ENCODE peak calls at places on chromosomes 6 and 20, in ten cellular contexts. X is Panc1, W is upper lobe of left lung, O is HepG2, F is SK-N-SH, U is stomach, I is spleen, Z is GM23338, E is breast epithelium, T is K562. B is an unnamed sample.
A peak's percentile ranks its signal among the peaks of the same experiment; 100 is the strongest.

GRCh38 chr6:34189806-34190503 is 44.1 kb upstream of the GRM4 start:
- DNase-seq in E (no peak), X (no peak), T (peak; percentile 70), O (peak; percentile 41), Z (no peak), I (peak; percentile 89), W (no peak), F (no peak), U (no peak), B (no peak)

GRCh38 chr6:31651602-31652191 is 764 bp downstream of the BAG6 start:
- DNase-seq in W (no peak), T (peak; percentile 90), F (peak; percentile 80), O (peak; percentile 89), I (no peak), X (no peak), E (peak; percentile 83), Z (peak; percentile 90), U (no peak), B (peak; percentile 91)

GRCh38 chr6:108661430-108661829 is 100.7 kb downstream of the FOXO3 start:
- DNase-seq in I (no peak), E (no peak), O (no peak), Z (no peak), T (no peak), X (peak; percentile 63), F (peak; percentile 86), W (no peak), U (no peak), B (no peak)

GRCh38 chr6:33987531-33988021 is 158.3 kb downstream of the GRM4 start:
- DNase-seq in W (no peak), U (peak; percentile 76), X (no peak), T (no peak), I (peak; percentile 39), E (peak; percentile 37), Z (no peak), O (no peak), F (no peak), B (no peak)

GRCh38 chr6:39203804-39204495 is 25.3 kb downstream of the KCNK5 start:
- DNase-seq in W (no peak), U (peak; percentile 94), T (no peak), I (no peak), X (no peak), O (no peak), F (no peak), E (no peak), Z (peak; percentile 46), B (no peak)

GRCh38 chr6:139161817-139162284 is 27.0 kb downstream of the HECA start:
- DNase-seq in O (no peak), U (no peak), E (no peak), I (no peak), W (no peak), Z (no peak), F (no peak), X (no peak), T (no peak), B (no peak)

GRCh38 chr6:125314019-125314581 is 12.3 kb upstream of the HDDC2 start:
- DNase-seq in T (peak; percentile 68), X (peak; percentile 36), Z (peak; percentile 88), I (no peak), E (peak; percentile 53), F (peak; percentile 54), U (peak; percentile 58), W (no peak), O (peak; percentile 53), B (peak; percentile 78)

GRCh38 chr6:132780770-132781371 is 17.6 kb downstream of the SLC18B1 start:
- DNase-seq in X (no peak), I (no peak), F (no peak), E (no peak), O (peak; percentile 19), T (no peak), W (no peak), Z (peak; percentile 16), U (no peak), B (no peak)

GRCh38 chr6:33429745-33430042 is 9.8 kb downstream of the SYNGAP1 start:
- DNase-seq in E (no peak), W (no peak), X (no peak), T (no peak), F (no peak), Z (no peak), O (no peak), U (no peak), I (no peak), B (no peak)

GRCh38 chr20:63500902-63501817 is 2.3 kb upstream of the EEF1A2 start:
- DNase-seq in U (no peak), T (no peak), Z (no peak), F (no peak), W (no peak), E (no peak), I (no peak), X (no peak), O (no peak), B (no peak)

GRCh38 chr20:3452690-3453089 is 18.1 kb upstream of the ATRN start:
- DNase-seq in T (no peak), F (no peak), W (no peak), I (no peak), O (no peak), Z (no peak), U (no peak), E (no peak), X (no peak), B (no peak)

GRCh38 chr6:72411872-72412708 is 209.8 kb upstream of the KCNQ5 start:
- DNase-seq in O (peak; percentile 44), W (no peak), U (peak; percentile 81), F (peak; percentile 67), T (peak; percentile 85), E (peak; percentile 71), Z (peak; percentile 72), I (peak; percentile 89), X (peak; percentile 89), B (peak; percentile 85)

GRCh38 chr6:82410151-82410621 is 46.6 kb downstream of the TPBG start:
- DNase-seq in F (no peak), E (no peak), I (no peak), X (no peak), Z (no peak), T (no peak), O (no peak), U (no peak), W (no peak), B (no peak)

GRCh38 chr6:117907600-117908245 is 659 bp downstream of the SLC35F1 start:
- DNase-seq in T (no peak), E (no peak), Z (peak; percentile 71), W (peak; percentile 83), F (peak; percentile 69), I (no peak), O (no peak), U (no peak), X (no peak), B (no peak)
- H3K4me3 ChIP-seq in T (no peak overlapping the region), E (peak overlapping the region; percentile 59), Z (peak overlapping the region; percentile 80), W (peak overlapping the region; percentile 71), F (peak overlapping the region; percentile 49), I (peak overlapping the region; percentile 55), O (peak overlapping the region; percentile 68), U (peak overlapping the region; percentile 63), X (peak overlapping the region; percentile 34), B (peak overlapping the region; percentile 63)

DNA sequence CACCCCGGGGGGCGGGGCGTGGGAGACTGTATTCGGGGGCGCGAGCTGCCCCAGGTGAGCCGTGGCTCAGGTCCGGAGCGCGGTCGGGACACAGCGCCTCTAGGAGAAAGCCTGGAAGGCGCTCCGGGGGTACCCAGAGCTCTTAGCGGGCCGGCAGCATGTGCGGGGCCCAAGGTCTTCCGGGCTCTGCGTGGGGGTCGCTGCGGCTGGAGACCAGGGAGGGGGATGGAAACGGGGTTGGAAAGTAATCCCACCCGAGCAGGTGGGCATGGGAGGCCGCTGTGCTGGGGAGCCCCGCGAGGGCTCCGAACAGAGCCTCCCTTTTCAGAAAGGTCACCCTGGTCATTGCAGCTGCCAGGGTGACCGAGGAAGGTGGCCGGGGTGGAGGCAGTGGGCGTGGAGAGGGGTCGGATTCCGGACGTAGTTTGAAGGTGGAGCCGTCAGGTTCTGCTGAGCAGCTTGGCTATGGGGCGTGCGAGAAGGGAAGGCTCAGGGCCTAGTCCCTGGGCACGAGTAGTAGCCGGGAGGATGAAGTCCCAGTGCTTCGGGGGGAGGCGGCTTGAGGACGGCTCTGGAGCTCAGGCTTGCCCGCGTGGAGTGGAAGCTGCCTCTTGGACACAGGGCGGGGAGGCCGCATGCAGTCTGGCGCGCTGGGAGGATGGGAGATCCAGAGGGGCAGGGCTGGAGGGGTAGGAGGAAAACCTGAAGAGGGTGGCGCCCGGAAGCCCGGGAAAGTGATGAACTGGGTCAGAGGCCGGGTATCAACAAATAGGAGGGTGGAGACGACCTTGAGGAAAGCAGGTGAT is at the start of gene SIRT5:
- DNase-seq in E (peak; percentile 70), U (peak; percentile 83), Z (peak; percentile 93), I (peak; percentile 94), T (peak; percentile 88), F (peak; percentile 81), X (peak; percentile 68), O (peak; percentile 94), W (peak; percentile 89), B (peak; percentile 88)
- TF ChIP-seq POLR2AphosphoS5 in E (peak; percentile 25), U (no peak), Z (peak; percentile 74), I (peak; percentile 93), T (peak; percentile 66), F (no peak), X (peak; percentile 76), O (peak; percentile 83), W (peak; percentile 79), B (peak; percentile 93)

DNA sequence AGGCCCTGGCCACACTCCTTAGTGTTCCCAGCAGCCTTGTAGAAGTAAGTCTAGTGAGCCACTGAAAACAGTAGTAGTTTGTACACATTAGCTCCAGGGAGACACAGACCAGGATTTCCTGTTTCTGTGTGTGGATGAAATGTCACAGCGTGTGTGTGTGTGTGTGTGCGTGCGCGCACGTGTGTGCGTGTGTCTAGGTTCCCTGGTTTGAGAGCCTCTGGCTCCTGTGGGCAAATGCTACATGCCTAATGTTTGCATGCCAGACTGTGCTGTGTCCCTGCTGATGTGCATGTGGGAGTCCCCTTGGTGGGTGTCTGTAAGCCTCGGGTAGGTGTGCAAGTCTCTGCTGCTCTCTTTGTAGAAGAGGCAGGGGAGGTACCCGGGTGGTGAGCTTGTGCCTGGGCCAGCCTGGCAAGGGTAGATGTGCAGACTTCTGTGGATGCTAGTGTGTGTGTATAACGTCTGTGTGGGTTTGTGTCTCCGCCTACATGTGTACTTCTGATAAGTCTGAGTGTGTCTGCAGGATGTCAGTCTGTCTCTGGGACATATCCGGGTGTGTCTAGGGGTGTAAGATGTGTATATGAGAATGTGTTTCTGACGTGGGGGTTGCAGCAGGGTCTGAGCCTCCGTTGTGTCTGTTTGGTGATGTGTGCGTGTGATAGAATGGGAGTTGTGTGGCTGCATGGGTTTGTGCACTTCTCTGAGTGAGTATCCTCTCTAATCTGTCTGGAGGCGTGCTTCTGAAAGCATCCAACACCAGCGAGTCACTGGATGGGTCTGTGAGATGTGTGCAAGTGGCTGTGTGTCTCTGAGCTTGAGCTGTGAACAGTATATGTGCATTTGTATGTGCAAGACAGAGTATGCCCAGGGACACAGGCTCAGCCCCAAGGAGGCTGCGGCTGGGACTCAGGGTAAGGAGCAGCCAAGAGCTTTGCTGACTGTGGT is 19.0 kb upstream of the TLDC2 start:
- DNase-seq in T (no peak), O (no peak), U (no peak), F (no peak), X (no peak), Z (no peak), W (no peak), I (peak; percentile 78), E (no peak), B (no peak)
- H3K4me1 ChIP-seq in T (peaks cover 40% of the 10 kb centered on the region), O (peaks cover 31% of the 10 kb centered on the region), U (peaks cover 94% of the 10 kb centered on the region), F (peaks cover 32% of the 10 kb centered on the region), X (peaks cover 53% of the 10 kb centered on the region), Z (peaks cover 11% of the 10 kb centered on the region), W (peaks cover 87% of the 10 kb centered on the region), I (peaks cover 95% of the 10 kb centered on the region), E (peaks cover 26% of the 10 kb centered on the region), B (no peaks in the 10 kb centered on the region)

DNA sequence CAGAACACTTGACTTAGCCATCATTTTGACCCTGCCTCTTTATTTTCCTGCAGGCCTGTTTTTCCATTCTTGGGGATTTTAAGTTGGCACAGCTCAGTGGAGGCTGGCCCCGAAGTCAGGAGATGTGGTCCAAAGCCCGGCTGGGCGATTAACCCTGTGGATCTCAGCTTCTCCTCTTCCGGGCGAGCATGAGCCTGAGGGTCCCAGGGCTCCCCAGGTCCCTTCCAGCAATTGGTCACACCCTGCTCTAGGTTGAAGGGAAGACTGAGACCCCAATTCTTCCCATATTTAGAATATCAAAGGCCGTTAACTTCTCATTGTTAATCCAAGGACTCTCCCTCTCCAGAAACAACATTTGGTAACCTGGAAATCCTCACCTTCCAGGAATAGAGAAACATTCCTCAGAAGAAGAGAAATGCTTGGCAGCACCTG is 2.3 kb downstream of the THBS2 start:
- DNase-seq in W (no peak), I (no peak), U (peak; percentile 10), Z (peak; percentile 66), E (no peak), X (no peak), T (no peak), F (no peak), O (no peak), B (no peak)
- H3K4me3 ChIP-seq in W (peak overlapping the region; percentile 32), I (no peak overlapping the region), U (peak overlapping the region; percentile 30), Z (peak overlapping the region; percentile 54), E (peak overlapping the region; percentile 46), X (no peak overlapping the region), T (no peak overlapping the region), F (peak overlapping the region; percentile 51), O (no peak overlapping the region), B (peak overlapping the region; percentile 24)